ENCODE peak calls at places on chromosomes 3 and 15, in six cellular contexts. D is IMR-90; E is CD8-positive, alpha-beta T cell; R is ovary; I is PC-9; T is sigmoid colon. Y is an unnamed sample.

GRCh38 chr15:75842722-75843617 is at the start of gene UBE2Q2:
- DNase-seq in T (peak), I (no peak), E (peak), D (peak), R (peak), Y (peak)

GRCh38 chr3:76841750-76842149 is 198.1 kb upstream of the ROBO2 start:
- DNase-seq in E (no peak), I (no peak), D (peak), R (no peak), T (no peak), Y (no peak)

GRCh38 chr3:183253961-183254815 is 1.1 kb downstream of the B3GNT5 start:
- DNase-seq in R (peak), I (no peak), T (peak), D (peak), E (no peak), Y (no peak)

GRCh38 chr15:55297315-55297714 is 7.7 kb upstream of the RAB27A start:
- DNase-seq in I (no peak), D (no peak), E (no peak), T (no peak), R (no peak), Y (no peak)

GRCh38 chr15:74790080-74790916 is 8.4 kb downstream of the CSK start:
- DNase-seq in I (no peak), T (peak), D (peak), R (peak), E (no peak), Y (no peak)

GRCh38 chr15:60704129-60704528 is 225.2 kb upstream of the ICE2 start:
- DNase-seq in T (no peak), I (no peak), D (no peak), R (no peak), E (no peak), Y (no peak)

GRCh38 chr3:160771811-160772459 is 15.9 kb downstream of the PPM1L start:
- DNase-seq in R (no peak), D (no peak), T (no peak), I (no peak), E (no peak), Y (no peak)

GRCh38 chr3:19029837-19030835 is 118.2 kb upstream of the KCNH8 start:
- DNase-seq in R (no peak), T (no peak), I (no peak), D (no peak), E (no peak), Y (no peak)

GRCh38 chr3:127454051-127454450 is 136.5 kb downstream of the TPRA1 start:
- DNase-seq in E (no peak), R (no peak), I (no peak), T (peak), D (no peak), Y (no peak)

GRCh38 chr3:30498587-30498967 is 107.8 kb upstream of the TGFBR2 start:
- DNase-seq in E (no peak), I (no peak), R (no peak), D (no peak), T (no peak), Y (no peak)

GRCh38 chr3:36992806-36993325 is at the start of gene EPM2AIP1:
- DNase-seq in D (no peak), R (no peak), E (no peak), T (peak), I (peak), Y (peak)
- TF ChIP-seq CTCF in D (peak), R (peak), E (no peak), T (peak), I (no peak), Y (peak)

DNA sequence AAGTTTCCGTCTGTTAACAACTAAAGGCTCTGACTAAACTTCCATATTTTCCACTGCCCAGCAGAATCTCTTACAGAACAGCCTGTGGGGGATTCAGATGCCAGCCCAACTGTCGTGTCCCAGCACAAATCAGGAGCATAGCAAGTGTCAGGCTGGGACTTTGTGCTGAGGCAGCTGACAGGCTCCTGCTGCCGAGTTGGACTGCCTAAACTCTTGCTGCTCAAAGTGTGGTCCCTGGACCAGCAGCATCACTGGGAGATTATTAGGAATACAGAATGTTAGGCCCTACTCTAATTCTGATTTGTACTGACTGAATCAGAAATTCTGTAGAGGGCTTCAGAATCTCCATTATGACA is 31.2 kb upstream of the CMTM7 start:
- DNase-seq in T (no peak), I (no peak), R (no peak), E (no peak), D (no peak), Y (no peak)
- H3K27ac ChIP-seq in T (no peak), I (no peak), R (no peak), E (no peak), D (no peak), Y (no peak)

DNA sequence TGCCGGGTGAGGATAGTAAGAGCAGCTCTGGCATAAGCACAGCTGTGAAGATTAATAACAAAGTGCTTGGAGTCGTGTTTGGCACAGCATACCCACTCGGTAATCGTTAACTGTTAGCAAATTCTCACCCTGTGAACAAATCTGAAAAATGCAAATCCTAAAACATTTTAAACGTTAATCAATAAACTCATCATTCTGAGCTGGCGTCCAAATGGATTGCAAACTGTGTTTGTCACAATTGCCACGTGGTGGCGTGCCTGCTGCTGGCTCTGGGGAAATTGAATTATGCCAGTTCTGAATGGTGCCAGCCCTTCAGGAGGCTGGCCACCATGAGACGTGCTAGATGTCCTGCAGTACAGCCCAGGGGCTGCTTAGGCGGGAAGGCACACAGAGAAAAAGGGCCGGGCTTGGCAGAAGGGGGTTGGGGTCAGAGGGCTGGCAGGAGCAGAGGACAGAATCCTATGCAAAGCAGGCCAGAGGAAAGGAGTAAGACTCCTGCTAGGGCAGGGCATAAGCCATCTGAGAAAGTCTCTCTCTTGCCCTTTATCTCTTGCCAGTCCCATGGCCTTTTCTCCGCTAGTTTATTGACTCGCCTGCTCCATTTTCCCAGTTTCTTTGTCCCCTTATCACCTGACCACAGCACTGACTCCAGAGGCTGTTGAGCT is 22.1 kb upstream of the POLG start:
- DNase-seq in I (no peak), T (no peak), R (no peak), E (no peak), D (no peak), Y (no peak)
- TF ChIP-seq CTCF in I (peak), T (no peak), R (no peak), E (no peak), D (peak), Y (peak)

GRCh38 chr3:61790411-61790810 is 229.0 kb downstream of the PTPRG start:
- DNase-seq in D (no peak), E (no peak), I (no peak), T (no peak), R (no peak), Y (no peak)
- H3K27ac ChIP-seq in D (no peak), E (no peak), I (no peak), T (no peak), R (no peak), Y (no peak)

DNA sequence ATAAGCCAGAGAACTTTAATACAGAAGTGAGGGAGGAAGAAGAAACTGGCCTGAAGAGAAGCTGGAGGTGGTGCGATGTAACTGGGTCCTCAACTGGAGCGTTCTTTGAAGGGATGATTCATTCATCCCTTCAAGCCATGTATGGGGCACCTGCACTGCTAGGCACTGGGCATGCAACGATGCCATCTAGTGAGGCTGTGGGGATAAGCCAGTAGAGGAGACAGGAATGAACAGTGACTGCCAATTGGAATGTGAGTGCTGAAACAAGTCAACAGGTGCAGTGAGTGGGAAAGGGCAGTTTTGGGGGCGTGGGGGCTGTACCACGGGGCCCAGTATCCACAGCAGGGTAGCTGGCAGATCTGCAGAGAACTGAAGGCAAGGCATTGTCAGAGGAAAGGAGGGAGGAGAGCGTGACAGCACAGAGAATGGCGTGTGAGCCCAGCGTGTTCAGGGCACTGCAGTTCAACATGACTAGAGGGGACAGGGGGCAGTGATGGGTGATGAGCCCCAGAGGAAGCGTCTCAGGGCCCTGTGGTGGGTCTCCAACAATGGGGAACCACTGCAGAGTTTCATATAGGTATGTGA is 3.8 kb upstream of the KIF23 start:
- DNase-seq in D (peak), T (no peak), I (peak), R (no peak), E (no peak), Y (peak)
- TF ChIP-seq CTCF in D (peak), T (no peak), I (peak), R (no peak), E (no peak), Y (peak)

DNA sequence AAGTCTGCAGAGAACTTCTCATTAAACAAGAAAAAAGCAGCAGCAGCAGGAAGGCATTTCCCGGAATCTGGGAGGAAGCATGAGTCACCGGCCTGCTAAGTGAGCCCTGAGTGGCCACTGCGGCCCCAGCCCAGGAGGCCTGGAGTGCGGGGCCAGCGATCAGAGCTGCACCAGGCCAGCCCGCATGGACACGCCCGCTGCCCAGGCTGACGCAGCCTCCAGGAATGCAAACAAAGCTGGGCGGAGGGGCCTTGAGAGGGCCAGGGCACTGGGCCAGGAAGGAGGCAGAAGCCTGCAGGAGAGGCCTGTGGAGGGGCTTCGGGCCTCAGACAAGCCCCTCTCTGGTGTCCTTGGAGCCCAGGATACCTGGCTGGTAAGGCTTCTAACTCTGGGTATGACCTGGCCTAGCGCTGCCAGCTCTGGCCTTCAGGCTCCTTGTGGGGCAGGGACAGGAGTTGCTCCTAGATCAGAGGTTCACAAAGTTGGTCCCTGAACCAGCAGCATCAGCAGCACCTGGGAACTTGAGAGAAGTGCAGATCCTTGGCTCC is 101.2 kb downstream of the SMAD6 start:
- DNase-seq in T (peak), R (peak), I (peak), D (peak), E (no peak), Y (peak)
- H3K27ac ChIP-seq in T (peak), R (peak), I (peak), D (peak), E (no peak), Y (peak)

GRCh38 chr3:50147861-50148260 is 7.3 kb upstream of the SEMA3F start:
- DNase-seq in E (no peak), I (no peak), R (no peak), D (peak), T (no peak), Y (no peak)

GRCh38 chr3:50147447-50147846 is 7.7 kb upstream of the SEMA3F start:
- DNase-seq in D (no peak), I (no peak), R (no peak), T (no peak), E (no peak), Y (no peak)

GRCh38 chr3:50147016-50147415 is 8.1 kb upstream of the SEMA3F start:
- DNase-seq in D (no peak), I (no peak), R (no peak), E (no peak), T (no peak), Y (no peak)

GRCh38 chr3:50150404-50150750 is 4.7 kb upstream of the SEMA3F start:
- DNase-seq in D (no peak), I (no peak), T (no peak), R (no peak), E (no peak), Y (no peak)

GRCh38 chr3:50146316-50146901 is 8.7 kb upstream of the SEMA3F start:
- DNase-seq in T (no peak), R (no peak), I (no peak), D (no peak), E (no peak), Y (no peak)
- TF ChIP-seq CTCF in T (no peak), R (no peak), I (no peak), D (no peak), E (no peak), Y (no peak)

DNA sequence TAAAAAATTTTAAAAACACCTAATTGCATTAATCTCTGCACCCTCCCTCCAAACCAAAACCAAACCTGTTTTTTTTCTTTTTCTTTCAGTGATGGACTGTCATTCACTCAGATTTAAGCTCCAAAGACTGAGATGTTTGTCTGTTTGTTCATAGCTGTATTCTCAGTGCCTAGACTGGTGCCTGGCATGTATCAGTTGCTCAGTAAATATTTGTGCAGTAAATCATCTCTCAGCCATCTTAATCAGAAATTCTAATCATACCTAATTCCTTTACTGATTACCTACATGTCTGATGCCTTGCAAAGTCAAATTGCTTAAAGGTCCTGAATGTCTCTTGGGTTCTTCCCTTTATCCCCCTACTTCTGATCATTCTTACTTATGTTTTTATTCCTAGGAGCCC is 138.8 kb downstream of the ZNF609 start:
- DNase-seq in D (no peak), I (no peak), E (no peak), R (no peak), T (no peak), Y (no peak)
- H3K27ac ChIP-seq in D (no peak), I (no peak), E (no peak), R (no peak), T (no peak), Y (no peak)

GRCh38 chr15:95025924-95026728 is 794.8 kb downstream of the MCTP2 start:
- DNase-seq in E (no peak), T (peak), D (peak), I (no peak), R (peak), Y (peak)
- TF ChIP-seq CTCF in E (no peak), T (no peak), D (peak), I (peak), R (no peak), Y (peak)

GRCh38 chr3:4772171-4772804 is 206.9 kb upstream of the BHLHE40 start:
- DNase-seq in T (peak), D (peak), I (peak), R (peak), E (no peak), Y (peak)
- H3K27ac ChIP-seq in T (peak), D (no peak), I (peak), R (peak), E (no peak), Y (peak)

Y was measured in RWPE1.